ENCODE peak calls at places on chromosome X, in eight cellular contexts. N is colonic mucosa, G is prostate gland, F is IMR-90, B is adrenal gland, M is left ventricle myocardium inferior, L is transverse colon, S is body of pancreas. Y is an unnamed sample.

GRCh38 chrX:41449138-41449537 is 2.0 kb downstream of the NYX start:
- DNase-seq in N (no peak), G (no peak), F (no peak), B (no peak), M (no peak), L (no peak), S (no peak), Y (no peak)

GRCh38 chrX:9327747-9328145 is 137.1 kb upstream of the TBL1X start:
- DNase-seq in N (no peak), G (no peak), F (peak; percentile 90), B (no peak), M (no peak), L (no peak), S (no peak), Y (no peak)

GRCh38 chrX:6225307-6226052 is 3.2 kb downstream of the NLGN4X start:
- DNase-seq in N (no peak), G (no peak), F (no peak), B (no peak), M (no peak), L (no peak), S (no peak), Y (no peak)

GRCh38 chrX:151801980-151802379 is 67.4 kb downstream of the CNGA2 start:
- DNase-seq in N (no peak), G (no peak), F (no peak), B (no peak), M (no peak), L (no peak), S (no peak), Y (no peak)

GRCh38 chrX:68440940-68441339 is 7.6 kb upstream of the OPHN1 start:
- DNase-seq in N (peak; percentile 83), G (peak; percentile 33), F (peak; percentile 68), B (peak; percentile 78), M (peak; percentile 56), L (peak; percentile 72), S (peak; percentile 79), Y (peak; percentile 51)

GRCh38 chrX:13994104-13994503 is 35.6 kb downstream of the GEMIN8 start:
- DNase-seq in N (no peak), G (no peak), F (no peak), B (no peak), M (no peak), L (no peak), S (no peak), Y (no peak)

GRCh38 chrX:500481-501010 is 113.8 kb upstream of the PPP2R3B start:
- DNase-seq in N (no peak), G (no peak), F (no peak), B (no peak), M (no peak), L (no peak), S (no peak), Y (no peak)

GRCh38 chrX:132489256-132490085 is 633 bp upstream of the MBNL3 start:
- DNase-seq in N (peak; percentile 77), G (peak; percentile 26), F (peak; percentile 2), B (peak; percentile 73), M (peak; percentile 47), L (peak; percentile 81), S (peak; percentile 78), Y (peak; percentile 75)

GRCh38 chrX:93874554-93874953 is 200.5 kb downstream of the FAM133A start:
- DNase-seq in N (peak; percentile 22), G (no peak), F (no peak), B (peak; percentile 57), M (no peak), L (no peak), S (peak; percentile 32), Y (no peak)

GRCh38 chrX:96682516-96682915 is 2.1 kb upstream of the DIAPH2 start:
- DNase-seq in N (no peak), G (no peak), F (no peak), B (no peak), M (no peak), L (no peak), S (no peak), Y (no peak)

GRCh38 chrX:147333821-147334220 is 519.3 kb upstream of the CXorf51A start:
- DNase-seq in N (no peak), G (no peak), F (no peak), B (no peak), M (no peak), L (no peak), S (no peak), Y (no peak)

GRCh38 chrX:275967-276587 is 5.1 kb upstream of the PLCXD1 start:
- DNase-seq in N (peak; percentile 88), G (peak; percentile 87), F (peak; percentile 37), B (peak; percentile 76), M (peak; percentile 81), L (peak; percentile 84), S (peak; percentile 89), Y (peak; percentile 80)

GRCh38 chrX:11349661-11350337 is 56.6 kb downstream of the AMELX start:
- DNase-seq in N (no peak), G (no peak), F (no peak), B (no peak), M (no peak), L (no peak), S (no peak), Y (no peak)

GRCh38 chrX:45806410-45807121 is 605.9 kb upstream of the DIPK2B start:
- DNase-seq in N (no peak), G (no peak), F (peak; percentile 92), B (no peak), M (no peak), L (no peak), S (no peak), Y (no peak)

GRCh38 chrX:77731821-77732419 is 54.1 kb downstream of the ATRX start:
- DNase-seq in N (no peak), G (no peak), F (no peak), B (no peak), M (no peak), L (no peak), S (no peak), Y (no peak)

GRCh38 chrX:104166735-104167436 is 633 bp downstream of the FAM199X start:
- DNase-seq in N (peak; percentile 35), G (peak; percentile 5), F (no peak), B (peak; percentile 42), M (peak; percentile 19), L (no peak), S (no peak), Y (no peak)

GRCh38 chrX:56761167-56761566 is 32.1 kb downstream of the NBDY start:
- DNase-seq in N (no peak), G (no peak), F (no peak), B (no peak), M (no peak), L (no peak), S (no peak), Y (no peak)

GRCh38 chrX:56763556-56764152 is 34.6 kb downstream of the NBDY start:
- DNase-seq in N (peak; percentile 86), G (no peak), F (peak; percentile 75), B (peak; percentile 92), M (no peak), L (peak; percentile 88), S (peak; percentile 88), Y (peak; percentile 84)

GRCh38 chrX:56762707-56763555 is 33.9 kb downstream of the NBDY start:
- DNase-seq in N (no peak), G (no peak), F (no peak), B (no peak), M (no peak), L (no peak), S (no peak), Y (no peak)

GRCh38 chrX:56764153-56764974 is 35.3 kb downstream of the NBDY start:
- DNase-seq in N (peak; percentile 89), G (peak; percentile 31), F (peak; percentile 87), B (peak; percentile 90), M (no peak), L (peak; percentile 83), S (peak; percentile 85), Y (peak; percentile 81)

GRCh38 chrX:56762220-56762619 is 33.2 kb downstream of the NBDY start:
- DNase-seq in N (no peak), G (no peak), F (no peak), B (no peak), M (no peak), L (no peak), S (no peak), Y (no peak)
- H3K27me3 ChIP-seq in N (no peaks in the 10 kb centered on the region), G (no peaks in the 10 kb centered on the region), F (no peaks in the 10 kb centered on the region), B (no peaks in the 10 kb centered on the region), M (no peaks in the 10 kb centered on the region), L (no peaks in the 10 kb centered on the region), S (no peaks in the 10 kb centered on the region), Y (no peaks in the 10 kb centered on the region)

DNA sequence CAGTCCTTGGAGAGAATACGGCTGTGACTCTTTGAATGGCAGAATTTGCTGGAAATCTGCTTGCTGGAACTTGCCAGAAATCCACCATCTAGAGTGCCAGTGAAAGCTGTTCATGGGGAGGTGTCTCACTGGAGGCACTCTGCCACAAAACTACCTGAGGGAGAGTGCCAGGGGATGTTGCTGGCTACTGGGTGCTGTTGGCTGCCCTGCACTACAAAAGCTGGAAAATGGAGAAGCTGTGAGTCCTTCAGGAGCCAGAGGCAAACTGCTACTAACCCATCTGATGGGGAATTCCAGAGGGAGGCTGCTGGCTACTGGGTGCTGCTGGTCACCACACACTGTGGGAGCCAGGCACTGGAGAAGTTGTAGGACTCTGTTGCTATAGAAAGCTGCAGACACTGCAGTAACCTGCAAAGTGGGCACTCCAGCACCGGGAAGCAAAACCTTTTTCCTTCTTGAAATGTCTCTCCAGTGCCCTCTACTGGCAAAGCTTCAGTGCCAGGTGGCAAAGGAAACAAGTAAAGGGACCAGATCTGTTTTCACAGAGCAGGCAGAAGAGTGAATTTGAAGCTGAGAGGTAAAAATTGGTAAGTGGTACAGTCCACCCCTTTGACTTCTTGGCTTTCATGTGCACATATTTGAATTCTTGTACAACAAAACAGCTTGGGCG is 47.8 kb upstream of the HSD17B10 start:
- DNase-seq in N (peak; percentile 73), G (peak; percentile 48), F (peak; percentile 69), B (peak; percentile 75), M (no peak), L (peak; percentile 66), S (peak; percentile 74), Y (peak; percentile 63)
- TF ChIP-seq CTCF in N (peak; percentile 66), G (peak; percentile 18), F (peak; percentile 74), B (peak; percentile 65), M (peak; percentile 55), L (peak; percentile 60), S (peak; percentile 50), Y (peak; percentile 57)

DNA sequence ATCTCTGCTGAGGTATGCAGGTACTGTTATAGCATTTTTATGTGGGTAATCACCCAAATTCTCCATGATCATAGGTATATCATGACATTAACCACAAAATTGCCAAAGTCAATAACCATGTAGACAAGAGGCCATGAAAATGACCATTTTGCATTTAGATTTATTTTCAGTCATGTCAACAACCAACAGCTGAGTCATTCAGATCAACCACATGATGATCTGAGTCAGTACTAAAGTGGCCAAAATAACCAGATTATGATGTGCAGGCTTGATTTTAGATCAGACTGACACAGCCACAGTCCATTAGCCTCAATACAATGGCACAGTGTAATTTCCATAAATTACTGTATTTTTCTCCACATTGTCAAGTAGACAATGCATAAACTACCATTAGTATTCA is 240.5 kb downstream of the GRIA3 start:
- DNase-seq in N (no peak), G (no peak), F (peak; percentile 27), B (no peak), M (no peak), L (no peak), S (no peak), Y (no peak)
- H3K27me3 ChIP-seq in N (no peaks in the 10 kb centered on the region), G (no peaks in the 10 kb centered on the region), F (no peaks in the 10 kb centered on the region), B (no peaks in the 10 kb centered on the region), M (no peaks in the 10 kb centered on the region), L (no peaks in the 10 kb centered on the region), S (no peaks in the 10 kb centered on the region), Y (no peaks in the 10 kb centered on the region)

DNA sequence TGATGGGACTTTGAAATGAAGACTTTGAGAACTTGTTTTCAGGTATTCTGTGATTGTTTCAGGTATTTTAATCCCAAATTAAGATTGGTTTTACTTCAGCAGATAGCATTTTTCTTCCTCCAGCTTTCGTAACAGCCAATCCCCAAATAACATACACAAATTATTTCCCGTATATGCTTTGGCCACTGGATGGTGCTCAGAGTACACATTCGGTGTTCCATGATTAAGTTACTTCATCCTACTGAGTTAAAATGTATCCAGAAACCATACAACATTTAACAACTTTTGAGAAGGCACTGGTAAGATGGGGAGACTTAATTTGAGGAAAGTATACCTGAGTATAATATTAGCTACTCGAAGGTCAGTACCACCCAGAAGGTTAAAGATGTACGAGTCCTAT is 233.4 kb upstream of the FAM47A start:
- DNase-seq in N (no peak), G (no peak), F (peak; percentile 3), B (no peak), M (no peak), L (no peak), S (no peak), Y (no peak)
- TF ChIP-seq CTCF in N (no peak), G (peak; percentile 38), F (peak; percentile 37), B (peak; percentile 43), M (peak; percentile 44), L (no peak), S (no peak), Y (peak; percentile 7)

Y was measured in lung.